ENCODE peak calls at places on chromosome 4, in five cellular contexts. S is left ventricle myocardium inferior, K is foreskin keratinocyte, R is fibroblast of lung, N is sigmoid colon. C is an unnamed sample. For H3K4me1 and H3K27me3, the result is how much of the 10 kb centered on the place peaks cover.

GRCh38 chr4:13483142-13484044 is 747 bp downstream of the RAB28 start:
- DNase-seq in S (no peak), N (peak), K (peak), R (peak), C (no peak)

GRCh38 chr4:78922207-78922606 is 17.0 kb downstream of the PAQR3 start:
- DNase-seq in K (no peak), N (no peak), R (peak), S (no peak), C (no peak)

GRCh38 chr4:165403667-165404066 is 24.9 kb downstream of the CPE start:
- DNase-seq in N (no peak), S (no peak), K (no peak), R (no peak), C (no peak)

GRCh38 chr4:102735578-102735977 is 25.2 kb downstream of the MANBA start:
- DNase-seq in S (no peak), N (no peak), R (no peak), K (no peak), C (no peak)

GRCh38 chr4:56123547-56123946 is 174.8 kb downstream of the CEP135 start:
- DNase-seq in S (no peak), K (no peak), R (no peak), N (no peak), C (no peak)

GRCh38 chr4:15894393-15894792 is 44.1 kb downstream of the FGFBP1 start:
- DNase-seq in R (no peak), N (no peak), K (no peak), S (no peak), C (no peak)

GRCh38 chr4:113761682-113762060 is at the start of gene CAMK2D:
- DNase-seq in S (peak), R (peak), K (peak), N (peak), C (peak)

GRCh38 chr4:98838977-98839618 is 89.8 kb downstream of the EIF4E start:
- DNase-seq in S (no peak), R (peak), N (no peak), K (no peak), C (no peak)

GRCh38 chr4:76007089-76007559 is at the start of gene CXCL9:
- DNase-seq in S (no peak), N (no peak), K (peak), R (no peak), C (no peak)

GRCh38 chr4:6747690-6748068 is 31.7 kb downstream of the BLOC1S4 start:
- DNase-seq in R (no peak), S (no peak), K (no peak), N (no peak), C (no peak)

GRCh38 chr4:150379454-150379853 is 202.5 kb upstream of the MAB21L2 start:
- DNase-seq in S (no peak), K (peak), R (no peak), N (no peak), C (no peak)

GRCh38 chr4:25144870-25145481 is 15.3 kb downstream of the SEPSECS start:
- DNase-seq in S (no peak), K (peak), N (no peak), R (peak), C (no peak)

GRCh38 chr4:13928214-13928613 is 300.7 kb upstream of the BOD1L1 start:
- DNase-seq in R (no peak), K (no peak), S (no peak), N (no peak), C (no peak)

GRCh38 chr4:176002007-176002623 is 63.5 kb upstream of the WDR17 start:
- DNase-seq in S (no peak), R (peak), N (peak), K (no peak), C (no peak)

GRCh38 chr4:38675167-38676121 is 11.4 kb downstream of the KLF3 start:
- DNase-seq in K (peak), S (peak), R (peak), N (peak), C (no peak)

GRCh38 chr4:48071171-48071570 is 54.6 kb downstream of the NIPAL1 start:
- DNase-seq in S (no peak), K (peak), R (no peak), N (no peak), C (no peak)

GRCh38 chr4:75555294-75556164 is at the start of gene ODAPH:
- DNase-seq in R (no peak), S (no peak), N (no peak), K (peak), C (peak)

GRCh38 chr4:106615407-106615945 is 246.9 kb upstream of the GIMD1 start:
- DNase-seq in K (no peak), S (no peak), N (no peak), R (no peak), C (no peak)

GRCh38 chr4:3686746-3687145 is 79.4 kb upstream of the ADRA2C start:
- DNase-seq in K (no peak), N (peak), R (no peak), S (no peak), C (no peak)

DNA sequence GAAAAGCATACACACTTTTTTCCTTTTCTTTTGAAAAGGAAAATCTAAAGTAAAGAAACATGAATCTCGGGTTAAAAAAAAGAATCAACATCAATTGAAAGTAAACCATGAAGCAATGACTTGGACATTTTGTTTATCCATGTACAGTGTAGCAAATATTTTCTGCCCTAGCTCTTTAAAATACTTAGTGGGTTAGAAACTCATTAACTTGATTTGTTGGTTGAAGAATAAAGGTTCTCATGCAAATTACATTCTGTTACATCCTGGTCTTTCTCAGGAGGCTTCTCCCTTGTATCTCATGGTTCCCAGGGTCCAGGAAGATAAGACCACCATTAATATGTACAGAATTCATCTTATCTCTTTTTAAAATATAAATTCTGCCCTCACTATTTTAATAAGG is 9.0 kb upstream of the MEPE start:
- DNase-seq in K (no peak), S (no peak), N (no peak), R (no peak), C (no peak)
- H3K4me1 ChIP-seq in K (under half), S (under half), N (under half), R (under half), C (under half)

GRCh38 chr4:11954093-11954492 is 525.4 kb upstream of the HS3ST1 start:
- DNase-seq in S (no peak), N (no peak), K (peak), R (peak), C (no peak)
- TF ChIP-seq CTCF in S (peak), N (no peak), K (peak), R (peak), C (peak)

GRCh38 chr4:52718123-52718522 is 33.1 kb downstream of the ERVMER34-1 start:
- DNase-seq in R (peak), S (no peak), K (no peak), N (no peak), C (no peak)
- H3K27me3 ChIP-seq in R (under half), S (under half), K (under half), N (under half), C (under half)

GRCh38 chr4:96519291-96519690 is 679.4 kb downstream of the PDHA2 start:
- DNase-seq in S (no peak), N (no peak), K (no peak), R (no peak), C (no peak)
- H3K4me1 ChIP-seq in S (under half), N (under half), K (under half), R (under half), C (under half)

GRCh38 chr4:91734682-91735081 is 569.1 kb upstream of the GRID2 start:
- DNase-seq in S (no peak), K (peak), R (no peak), N (no peak), C (no peak)
- TF ChIP-seq CTCF in S (no peak), K (peak), R (no peak), N (no peak), C (peak)

C was measured in RWPE2.